ENCODE peak calls at places on chromosomes 12 and 14, in six cellular contexts. K is adrenal gland, W is epithelial cell of esophagus, J is psoas muscle, X is uterus, A is ovary. Z is an unnamed sample.

GRCh38 chr12:94172973-94173372 is 24.6 kb downstream of the PLXNC1 start:
- DNase-seq in K (no peak), W (peak; percentile 81), J (no peak), X (no peak), A (no peak), Z (no peak)

GRCh38 chr12:67096533-67097318 is 172.4 kb upstream of the CAND1 start:
- DNase-seq in K (no peak), W (peak; percentile 91), J (no peak), X (no peak), A (no peak), Z (no peak)

GRCh38 chr12:102816816-102817434 is 100.1 kb downstream of the PAH start:
- DNase-seq in K (no peak), W (peak; percentile 41), J (no peak), X (no peak), A (no peak), Z (no peak)

GRCh38 chr14:70856851-70857498 is 47.7 kb upstream of the MAP3K9 start:
- DNase-seq in K (no peak), W (peak; percentile 90), J (no peak), X (no peak), A (no peak), Z (no peak)

GRCh38 chr14:105517096-105517495 is 9.3 kb upstream of the TMEM121 start:
- DNase-seq in K (no peak), W (no peak), J (peak; percentile 12), X (no peak), A (no peak), Z (no peak)

GRCh38 chr12:86837246-86837645 is 581.1 kb upstream of the MGAT4C start:
- DNase-seq in K (no peak), W (no peak), J (no peak), X (no peak), A (no peak), Z (no peak)

GRCh38 chr14:81205639-81206038 is 15.1 kb downstream of the GTF2A1 start:
- DNase-seq in K (no peak), W (no peak), J (no peak), X (no peak), A (no peak), Z (no peak)

GRCh38 chr14:49857427-49858003 is 4.9 kb upstream of the NEMF start:
- DNase-seq in K (no peak), W (no peak), J (no peak), X (no peak), A (no peak), Z (no peak)

GRCh38 chr14:100408350-100409015 is 85.3 kb downstream of the SLC25A47 start:
- DNase-seq in K (peak; percentile 52), W (peak; percentile 74), J (no peak), X (no peak), A (no peak), Z (no peak)

GRCh38 chr14:89219056-89219455 is 198.0 kb downstream of the FOXN3 start:
- DNase-seq in K (no peak), W (no peak), J (no peak), X (no peak), A (no peak), Z (no peak)

GRCh38 chr12:26226629-26227375 is 31.4 kb downstream of the SSPN start:
- DNase-seq in K (peak; percentile 71), W (peak; percentile 68), J (peak; percentile 59), X (no peak), A (peak; percentile 47), Z (peak; percentile 30)

GRCh38 chr14:58082011-58082410 is 70.0 kb downstream of the ARMH4 start:
- DNase-seq in K (no peak), W (peak; percentile 28), J (no peak), X (no peak), A (no peak), Z (no peak)

GRCh38 chr14:102056694-102057442 is 30.0 kb downstream of the HSP90AA1 start:
- DNase-seq in K (no peak), W (no peak), J (peak; percentile 42), X (no peak), A (no peak), Z (no peak)

GRCh38 chr14:22973217-22974032 is 8.9 kb downstream of the AJUBA start:
- DNase-seq in K (peak; percentile 44), W (peak; percentile 75), J (no peak), X (peak; percentile 57), A (no peak), Z (no peak)

GRCh38 chr14:22842211-22843122 is 6.1 kb downstream of the MMP14 start:
- DNase-seq in K (no peak), W (no peak), J (peak; percentile 34), X (no peak), A (no peak), Z (peak; percentile 63)

GRCh38 chr14:83419420-83419819 is 1885.8 kb upstream of the SEL1L start:
- DNase-seq in K (no peak), W (no peak), J (no peak), X (no peak), A (no peak), Z (no peak)

GRCh38 chr12:41073633-41074576 is 114.2 kb upstream of the PDZRN4 start:
- DNase-seq in K (no peak), W (no peak), J (no peak), X (no peak), A (no peak), Z (no peak)

GRCh38 chr12:56431850-56432249 is 17.4 kb downstream of the TIMELESS start:
- DNase-seq in K (no peak), W (peak; percentile 55), J (no peak), X (no peak), A (no peak), Z (no peak)

GRCh38 chr12:30598889-30599288 is 96.8 kb downstream of the IPO8 start:
- DNase-seq in K (no peak), W (no peak), J (no peak), X (no peak), A (no peak), Z (no peak)

GRCh38 chr12:52684431-52684830 is 4.2 kb upstream of the KRT1 start:
- DNase-seq in K (no peak), W (no peak), J (no peak), X (no peak), A (no peak), Z (no peak)

GRCh38 chr14:50768693-50769092 is 62.3 kb downstream of the NIN start:
- DNase-seq in K (no peak), W (no peak), J (no peak), X (no peak), A (no peak), Z (no peak)

GRCh38 chr12:120680165-120680738 is 6.7 kb upstream of the MLEC start:
- DNase-seq in K (no peak), W (no peak), J (no peak), X (no peak), A (no peak), Z (no peak)

GRCh38 chr12:7162691-7163114 is 26.8 kb upstream of the PEX5 start:
- DNase-seq in K (peak; percentile 37), W (peak; percentile 74), J (no peak), X (no peak), A (peak; percentile 24), Z (no peak)
- TF ChIP-seq CTCF in K (peak; percentile 22), W (peak; percentile 94), J (peak; percentile 42), X (peak; percentile 50), A (peak; percentile 25), Z (peak; percentile 30)

GRCh38 chr14:74935340-74935640 is 12.2 kb upstream of the RPS6KL1 start:
- DNase-seq in K (no peak), W (no peak), J (no peak), X (no peak), A (no peak), Z (no peak)

GRCh38 chr14:74934476-74935339 is 11.6 kb upstream of the RPS6KL1 start:
- DNase-seq in K (no peak), W (no peak), J (no peak), X (no peak), A (no peak), Z (peak; percentile 67)

GRCh38 chr14:74933925-74934435 is 10.9 kb upstream of the RPS6KL1 start:
- DNase-seq in K (no peak), W (no peak), J (no peak), X (no peak), A (no peak), Z (no peak)

GRCh38 chr14:74929242-74929641 is 6.2 kb upstream of the RPS6KL1 start:
- DNase-seq in K (no peak), W (peak; percentile 56), J (no peak), X (no peak), A (no peak), Z (no peak)

DNA sequence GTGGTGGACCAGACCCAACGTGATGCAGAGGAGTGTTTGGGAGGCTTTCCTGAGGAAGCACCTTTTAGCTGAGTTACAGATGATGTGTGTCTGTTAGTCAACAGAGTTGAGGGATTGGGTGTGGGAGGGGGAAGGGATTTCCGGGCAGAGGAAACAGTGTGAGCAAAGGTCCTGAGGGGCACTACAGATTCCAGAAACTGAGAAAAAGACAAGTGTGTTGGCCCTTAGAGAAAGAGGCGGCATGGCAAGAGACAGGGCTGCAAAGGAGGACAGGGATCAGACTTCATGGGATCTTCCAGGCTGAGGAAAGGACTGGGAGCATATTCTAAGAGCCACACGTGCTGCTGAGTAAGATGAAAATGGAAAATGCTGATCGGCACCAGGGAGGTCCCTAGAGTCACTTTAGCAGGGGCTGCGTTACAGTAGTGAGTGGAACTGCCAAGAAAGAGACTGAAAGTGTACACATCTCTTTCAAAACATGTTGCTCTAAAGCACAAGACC is 9.4 kb upstream of the RPS6KL1 start:
- DNase-seq in K (no peak), W (no peak), J (no peak), X (peak; percentile 20), A (no peak), Z (peak; percentile 64)
- H3K4me3 ChIP-seq in K (no peak overlapping the region), W (no peak overlapping the region), J (no peak overlapping the region), X (no peak overlapping the region), A (no peak overlapping the region), Z (no peak overlapping the region)

GRCh38 chr14:75982724-75983358 is 1.0 kb upstream of the TGFB3 start:
- DNase-seq in K (peak; percentile 70), W (peak; percentile 33), J (peak; percentile 84), X (peak; percentile 72), A (peak; percentile 85), Z (peak; percentile 49)
- TF ChIP-seq CTCF in K (no peak), W (no peak), J (no peak), X (no peak), A (no peak), Z (no peak)

DNA sequence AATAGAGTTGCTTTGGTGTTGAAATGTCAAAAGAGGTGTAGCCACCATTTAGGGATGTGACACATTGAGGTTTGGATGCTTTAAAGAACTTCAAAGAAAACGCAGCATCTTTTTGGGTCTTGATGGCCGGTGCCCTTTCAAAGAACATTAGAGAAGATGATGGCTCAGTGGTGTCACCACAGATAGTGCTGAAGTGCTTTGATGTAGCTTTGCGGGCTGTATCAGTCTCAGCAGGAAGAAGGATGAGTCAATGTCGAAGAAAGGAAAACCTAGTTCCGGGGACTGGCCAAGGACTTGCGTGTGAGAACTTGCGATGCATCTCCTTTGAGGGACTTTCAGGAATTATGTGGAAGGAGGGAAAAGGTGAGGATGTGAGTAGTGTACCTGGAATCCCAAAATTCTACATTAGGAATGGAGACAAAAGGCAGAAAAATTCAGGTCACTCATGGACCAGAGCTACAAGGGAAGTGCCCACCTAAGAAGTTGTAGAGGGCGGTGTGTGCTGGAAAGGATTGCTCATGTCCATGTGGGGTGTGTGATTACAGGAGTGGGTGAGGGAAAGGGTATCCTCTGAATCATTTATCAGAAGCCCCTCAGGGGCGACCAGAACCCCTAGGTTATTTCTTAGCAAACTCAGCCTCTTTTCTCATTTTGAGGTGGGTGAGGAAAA is 39.7 kb upstream of the GZMB start:
- DNase-seq in K (no peak), W (peak; percentile 85), J (no peak), X (no peak), A (no peak), Z (no peak)
- H3K4me3 ChIP-seq in K (no peak overlapping the region), W (no peak overlapping the region), J (no peak overlapping the region), X (no peak overlapping the region), A (no peak overlapping the region), Z (no peak overlapping the region)

Z was measured in tibial artery.